ENCODE peak calls at places on chromosome 21, in ten cellular contexts. T is A549; V is GM13977; J is CD4-positive, alpha-beta T cell; G is left ventricle myocardium inferior; K is endothelial cell; A is fibroblast of lung; Z is Calu3; U is SK-N-SH; C is AG04450. L is an unnamed sample.
A peak's percentile ranks its signal among the peaks of the same experiment; 100 is the strongest.

GRCh38 chr21:41133896-41134522 is 34.0 kb upstream of the BACE2 start:
- DNase-seq in Z (peak; percentile 15), J (no peak), U (peak; percentile 61), G (no peak), C (no peak), T (peak; percentile 47), V (peak; percentile 62), K (peak; percentile 30), A (peak; percentile 52), L (no peak)

GRCh38 chr21:32949701-32950100 is 76.0 kb upstream of the OLIG2 start:
- DNase-seq in J (no peak), G (no peak), K (no peak), V (no peak), Z (no peak), C (no peak), U (no peak), T (no peak), A (no peak), L (no peak)

GRCh38 chr21:24941316-24942185 is 665.7 kb downstream of the MRPL39 start:
- DNase-seq in J (no peak), V (no peak), G (no peak), C (no peak), U (peak; percentile 1), A (peak; percentile 1), Z (no peak), T (no peak), K (no peak), L (no peak)

GRCh38 chr21:17050156-17050555 is 462.7 kb upstream of the CXADR start:
- DNase-seq in V (no peak), J (no peak), Z (no peak), C (no peak), A (peak; percentile 17), G (no peak), T (no peak), U (no peak), K (no peak), L (no peak)

GRCh38 chr21:42818328-42818749 is 61.0 kb downstream of the WDR4 start:
- DNase-seq in Z (peak; percentile 55), G (peak; percentile 63), A (peak; percentile 61), C (no peak), T (no peak), U (peak; percentile 58), K (peak; percentile 61), J (peak; percentile 70), V (peak; percentile 44), L (peak; percentile 60)

GRCh38 chr21:29196664-29197052 is 66.2 kb downstream of the MAP3K7CL start:
- DNase-seq in T (no peak), K (no peak), J (no peak), Z (no peak), V (no peak), G (no peak), C (no peak), U (no peak), A (no peak), L (no peak)

GRCh38 chr21:46183910-46184624 is at the start of gene SPATC1L:
- DNase-seq in T (no peak), Z (no peak), K (peak; percentile 43), J (no peak), V (peak; percentile 83), U (peak; percentile 82), G (peak; percentile 71), C (no peak), A (peak; percentile 90), L (peak; percentile 72)

GRCh38 chr21:34724857-34725195 is 56.0 kb downstream of the CLIC6 start:
- DNase-seq in Z (no peak), C (no peak), K (no peak), T (no peak), G (no peak), J (no peak), V (no peak), U (no peak), A (no peak), L (no peak)

GRCh38 chr21:34364921-34365320 is 1.1 kb downstream of the KCNE2 start:
- DNase-seq in G (no peak), T (no peak), A (no peak), C (no peak), J (no peak), V (no peak), U (no peak), K (no peak), Z (no peak), L (no peak)

GRCh38 chr21:38716942-38717341 is 88.8 kb upstream of the ETS2 start:
- DNase-seq in K (no peak), T (no peak), V (no peak), G (no peak), J (no peak), U (no peak), Z (no peak), C (no peak), A (no peak), L (no peak)

GRCh38 chr21:38714998-38715397 is 90.7 kb upstream of the ETS2 start:
- DNase-seq in J (no peak), T (no peak), U (no peak), V (no peak), A (no peak), K (no peak), G (no peak), C (no peak), Z (no peak), L (no peak)

GRCh38 chr21:38716088-38716487 is 89.6 kb upstream of the ETS2 start:
- DNase-seq in J (no peak), T (no peak), C (no peak), U (no peak), A (no peak), K (no peak), Z (no peak), G (no peak), V (no peak), L (no peak)

DNA sequence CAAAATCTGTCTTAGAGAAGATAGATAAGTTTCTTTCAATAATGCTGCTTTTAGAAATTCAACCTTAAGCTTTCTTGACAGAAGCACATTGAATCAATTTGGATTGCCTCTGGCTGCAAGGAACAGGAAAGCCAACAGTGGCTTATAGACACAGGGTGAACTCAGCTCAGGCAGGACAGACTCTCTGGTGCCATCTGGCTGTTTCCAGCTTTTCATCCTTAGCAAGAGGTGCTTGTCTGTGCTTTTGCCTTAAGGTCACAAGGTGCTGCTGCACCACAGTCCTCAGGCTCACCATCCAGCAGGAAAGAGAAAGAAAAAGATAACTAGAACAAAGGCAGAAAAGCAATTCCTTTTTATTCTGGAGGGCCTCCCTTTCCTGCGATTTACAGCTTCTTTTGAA is 93.7 kb upstream of the ETS2 start:
- DNase-seq in T (peak; percentile 3), Z (peak; percentile 11), A (peak; percentile 41), G (no peak), J (no peak), V (no peak), U (peak; percentile 36), C (no peak), K (peak; percentile 44), L (no peak)
- TF ChIP-seq CTCF in T (peak; percentile 49), Z (no peak), A (peak; percentile 43), G (peak; percentile 61), J (no peak), V (peak; percentile 19), U (peak; percentile 50), C (peak; percentile 53), K (no peak), L (no peak)

GRCh38 chr21:43923391-43923790 is 58.4 kb downstream of the AGPAT3 start:
- DNase-seq in J (no peak), A (peak; percentile 19), V (no peak), Z (no peak), T (no peak), U (peak; percentile 46), C (no peak), G (no peak), K (no peak), L (no peak)

GRCh38 chr21:43924421-43925095 is 59.5 kb downstream of the AGPAT3 start:
- DNase-seq in Z (no peak), G (peak; percentile 15), T (no peak), C (no peak), A (no peak), V (no peak), K (no peak), J (no peak), U (no peak), L (peak; percentile 44)

GRCh38 chr21:43925609-43926008 is 60.6 kb downstream of the AGPAT3 start:
- DNase-seq in Z (no peak), C (no peak), A (no peak), U (no peak), T (no peak), J (no peak), K (no peak), G (peak; percentile 18), V (no peak), L (no peak)

GRCh38 chr21:43926196-43926595 is 61.2 kb downstream of the AGPAT3 start:
- DNase-seq in C (no peak), U (no peak), Z (no peak), G (peak; percentile 11), J (no peak), A (no peak), T (no peak), V (no peak), K (no peak), L (no peak)

DNA sequence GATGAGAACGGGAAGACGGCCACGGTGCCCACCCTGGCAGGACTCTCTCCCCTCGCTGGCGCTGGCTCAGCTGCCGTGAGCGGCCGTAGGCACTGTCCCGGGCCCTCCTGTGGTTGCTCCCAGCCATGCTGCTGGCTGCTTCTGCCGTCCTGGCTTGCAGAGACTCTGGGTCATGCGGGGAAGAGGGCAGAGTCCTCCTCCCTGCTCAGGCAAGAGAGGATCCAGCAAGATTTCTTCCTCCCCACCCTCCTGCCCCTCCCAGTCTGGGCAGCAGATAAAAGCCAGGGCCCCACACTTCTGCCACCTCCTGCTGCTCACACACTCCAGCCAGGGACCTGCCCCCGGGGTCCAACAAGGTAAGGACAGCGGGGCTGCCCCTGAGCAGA is 60.1 kb downstream of the AGPAT3 start:
- DNase-seq in K (no peak), C (no peak), J (no peak), A (no peak), G (peak; percentile 39), U (no peak), V (no peak), T (no peak), Z (no peak), L (peak; percentile 36)
- TF ChIP-seq CTCF in K (no peak), C (no peak), J (no peak), A (no peak), G (peak; percentile 43), U (no peak), V (no peak), T (no peak), Z (no peak), L (no peak)

DNA sequence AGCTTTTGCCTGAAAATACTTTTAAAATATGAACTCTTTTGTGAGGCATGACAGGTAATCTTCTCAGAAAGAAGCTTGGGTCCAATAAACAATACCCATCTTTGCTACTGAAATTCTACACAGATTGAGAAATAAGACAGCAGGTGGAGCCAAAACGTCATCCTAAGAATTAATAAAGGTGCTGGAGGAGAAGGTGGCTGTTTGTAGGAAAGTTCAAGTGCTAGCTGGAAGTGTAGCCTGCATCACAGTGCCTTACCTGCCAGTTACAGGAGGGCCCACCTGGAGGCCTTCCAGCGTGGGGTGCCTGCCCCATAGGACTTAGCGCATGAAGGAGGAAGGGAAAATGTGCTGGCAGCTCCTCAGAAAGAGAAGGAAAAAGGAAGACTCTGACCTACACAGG is 93.7 kb downstream of the TTC3 start:
- DNase-seq in A (no peak), G (no peak), C (no peak), K (no peak), Z (peak; percentile 10), J (no peak), T (no peak), U (no peak), V (peak; percentile 25), L (no peak)
- TF ChIP-seq CTCF in A (no peak), G (peak; percentile 45), C (no peak), K (no peak), Z (no peak), J (no peak), T (peak; percentile 27), U (peak; percentile 33), V (peak; percentile 42), L (no peak)

GRCh38 chr21:39127506-39127905 is 55.7 kb downstream of the PSMG1 start:
- DNase-seq in T (no peak), Z (no peak), J (no peak), K (no peak), V (no peak), C (no peak), G (no peak), A (no peak), U (no peak), L (no peak)
- TF ChIP-seq CTCF in T (no peak), Z (no peak), J (no peak), K (no peak), V (no peak), C (no peak), G (no peak), A (no peak), U (no peak), L (no peak)

L was measured in CD14-positive monocyte.